ENCODE peak calls at places on chromosomes 5 and 9, in five cellular contexts. V is EL, U is colonic mucosa, H is dorsolateral prefrontal cortex, E is A549. F is an unnamed sample.

GRCh38 chr9:87882627-87883026 is at the start of gene SPATA31E1:
- DNase-seq in V (no peak), U (no peak), H (no peak), E (no peak), F (peak)

GRCh38 chr9:127201731-127202130 is 62.8 kb upstream of the GARNL3 start:
- DNase-seq in V (no peak), U (no peak), H (no peak), E (no peak), F (no peak)

GRCh38 chr5:31427013-31427783 is 104.7 kb downstream of the DROSHA start:
- DNase-seq in V (no peak), U (no peak), H (no peak), E (no peak), F (no peak)

GRCh38 chr5:1200495-1201326 is 684 bp upstream of the SLC6A19 start:
- DNase-seq in V (no peak), U (no peak), H (peak), E (no peak), F (no peak)

GRCh38 chr9:34547960-34548603 is 25.3 kb upstream of the ENHO start:
- DNase-seq in V (peak), U (peak), H (peak), E (peak), F (peak)

GRCh38 chr5:38212307-38212706 is 46.1 kb upstream of the EGFLAM start:
- DNase-seq in V (no peak), U (no peak), H (no peak), E (no peak), F (no peak)

GRCh38 chr5:80871541-80871961 is 88.6 kb upstream of the RASGRF2 start:
- DNase-seq in V (peak), U (no peak), H (no peak), E (peak), F (no peak)

GRCh38 chr5:137733922-137734695 is 1.8 kb downstream of the KLHL3 start:
- DNase-seq in V (no peak), U (no peak), H (no peak), E (no peak), F (no peak)

GRCh38 chr5:63931841-63932240 is 30.4 kb downstream of the HTR1A start:
- DNase-seq in V (no peak), U (no peak), H (no peak), E (no peak), F (no peak)

GRCh38 chr5:115816226-115817042 is at the start of gene CDO1:
- DNase-seq in V (peak), U (no peak), H (peak), E (no peak), F (peak)

GRCh38 chr5:157157492-157157891 is 8.6 kb downstream of the GARIN3 start:
- DNase-seq in V (no peak), U (no peak), H (no peak), E (no peak), F (no peak)

GRCh38 chr9:35666045-35666444 is 1.1 kb upstream of the ARHGEF39 start:
- DNase-seq in V (peak), U (no peak), H (no peak), E (no peak), F (no peak)

GRCh38 chr9:105967798-105968197 is 273.5 kb downstream of the TMEM38B start:
- DNase-seq in V (no peak), U (no peak), H (no peak), E (no peak), F (no peak)

GRCh38 chr5:68139601-68140441 is 75.7 kb upstream of the PIK3R1 start:
- DNase-seq in V (no peak), U (no peak), H (no peak), E (no peak), F (no peak)

GRCh38 chr9:101408374-101409078 is 9.9 kb downstream of the ZNF189 start:
- DNase-seq in V (no peak), U (no peak), H (no peak), E (no peak), F (no peak)

GRCh38 chr9:6355728-6356127 is 27.6 kb downstream of the TPD52L3 start:
- DNase-seq in V (peak), U (no peak), H (no peak), E (no peak), F (no peak)

GRCh38 chr9:123606141-123606540 is 250.1 kb downstream of the CRB2 start:
- DNase-seq in V (no peak), U (no peak), H (no peak), E (no peak), F (no peak)

GRCh38 chr5:75167345-75167744 is 69.3 kb downstream of the ANKRD31 start:
- DNase-seq in V (no peak), U (no peak), H (no peak), E (peak), F (peak)

GRCh38 chr9:32334112-32334511 is 50.3 kb upstream of the ACO1 start:
- DNase-seq in V (no peak), U (no peak), H (no peak), E (no peak), F (no peak)

GRCh38 chr5:89601880-89602279 is 718.9 kb upstream of the MEF2C start:
- DNase-seq in V (no peak), U (no peak), H (no peak), E (no peak), F (no peak)

GRCh38 chr9:131361202-131361833 is 32.6 kb upstream of the PRRC2B start:
- DNase-seq in V (no peak), U (peak), H (no peak), E (no peak), F (no peak)

GRCh38 chr5:109714592-109714991 is 24.9 kb downstream of the MAN2A1 start:
- DNase-seq in V (no peak), U (no peak), H (no peak), E (no peak), F (no peak)

GRCh38 chr5:163915481-163915961 is 410.1 kb downstream of the MAT2B start:
- DNase-seq in V (peak), U (peak), H (no peak), E (no peak), F (peak)